ENCODE peak calls at places on chromosomes 1 and 21, in five cellular contexts. V is GM12878, G is H1, U is GM12891, W is K562. J is an unnamed sample.

GRCh38 chr21:33993286-33994231 is 78.0 kb upstream of the ATP5PO start:
- DNase-seq in V (no peak), W (no peak), G (no peak), U (no peak), J (no peak)

GRCh38 chr1:101323530-101323929 is 86.7 kb downstream of the S1PR1 start:
- DNase-seq in U (no peak), W (no peak), G (no peak), V (no peak), J (no peak)

GRCh38 chr1:92599184-92599583 is 112.5 kb upstream of the GFI1 start:
- DNase-seq in U (no peak), W (no peak), V (no peak), G (no peak), J (no peak)

GRCh38 chr1:41805771-41806471 is 112.8 kb downstream of the HIVEP3 start:
- DNase-seq in G (no peak), V (no peak), W (no peak), U (no peak), J (no peak)

GRCh38 chr21:45109831-45110492 is 35.6 kb downstream of the ADARB1 start:
- DNase-seq in V (peak), W (no peak), U (peak), G (no peak), J (peak)

GRCh38 chr1:240455228-240455821 is 156.6 kb downstream of the GREM2 start:
- DNase-seq in U (no peak), W (no peak), G (no peak), V (no peak), J (no peak)

GRCh38 chr1:2233997-2234761 is 6.1 kb downstream of the SKI start:
- DNase-seq in V (no peak), W (no peak), G (no peak), U (peak), J (peak)

GRCh38 chr1:30777060-30777905 is 19.7 kb upstream of the LAPTM5 start:
- DNase-seq in W (no peak), G (no peak), V (no peak), U (no peak), J (no peak)

GRCh38 chr21:41767606-41768370 is 936 bp upstream of the RIPK4 start:
- DNase-seq in V (no peak), U (no peak), G (no peak), W (no peak), J (no peak)

GRCh38 chr1:246284021-246284420 is 223.1 kb downstream of the SMYD3 start:
- DNase-seq in V (no peak), G (no peak), W (no peak), U (no peak), J (no peak)

GRCh38 chr1:230176871-230177411 is 109.9 kb downstream of the GALNT2 start:
- DNase-seq in G (no peak), W (peak), V (no peak), U (no peak), J (no peak)

GRCh38 chr1:164823486-164824279 is 264.7 kb downstream of the PBX1 start:
- DNase-seq in V (no peak), W (no peak), G (no peak), U (no peak), J (no peak)

GRCh38 chr1:161092621-161093028 is 3.3 kb upstream of the NECTIN4 start:
- DNase-seq in U (no peak), V (no peak), G (no peak), W (no peak), J (no peak)

GRCh38 chr1:26719205-26719604 is 23.4 kb downstream of the ARID1A start:
- DNase-seq in W (no peak), U (no peak), V (no peak), G (no peak), J (no peak)

GRCh38 chr1:196063307-196063706 is 544.9 kb downstream of the KCNT2 start:
- DNase-seq in G (no peak), W (no peak), U (no peak), V (no peak), J (no peak)

GRCh38 chr1:25743164-25744139 is 56.5 kb upstream of the SELENON start:
- DNase-seq in V (no peak), W (no peak), U (no peak), G (no peak), J (no peak)

DNA sequence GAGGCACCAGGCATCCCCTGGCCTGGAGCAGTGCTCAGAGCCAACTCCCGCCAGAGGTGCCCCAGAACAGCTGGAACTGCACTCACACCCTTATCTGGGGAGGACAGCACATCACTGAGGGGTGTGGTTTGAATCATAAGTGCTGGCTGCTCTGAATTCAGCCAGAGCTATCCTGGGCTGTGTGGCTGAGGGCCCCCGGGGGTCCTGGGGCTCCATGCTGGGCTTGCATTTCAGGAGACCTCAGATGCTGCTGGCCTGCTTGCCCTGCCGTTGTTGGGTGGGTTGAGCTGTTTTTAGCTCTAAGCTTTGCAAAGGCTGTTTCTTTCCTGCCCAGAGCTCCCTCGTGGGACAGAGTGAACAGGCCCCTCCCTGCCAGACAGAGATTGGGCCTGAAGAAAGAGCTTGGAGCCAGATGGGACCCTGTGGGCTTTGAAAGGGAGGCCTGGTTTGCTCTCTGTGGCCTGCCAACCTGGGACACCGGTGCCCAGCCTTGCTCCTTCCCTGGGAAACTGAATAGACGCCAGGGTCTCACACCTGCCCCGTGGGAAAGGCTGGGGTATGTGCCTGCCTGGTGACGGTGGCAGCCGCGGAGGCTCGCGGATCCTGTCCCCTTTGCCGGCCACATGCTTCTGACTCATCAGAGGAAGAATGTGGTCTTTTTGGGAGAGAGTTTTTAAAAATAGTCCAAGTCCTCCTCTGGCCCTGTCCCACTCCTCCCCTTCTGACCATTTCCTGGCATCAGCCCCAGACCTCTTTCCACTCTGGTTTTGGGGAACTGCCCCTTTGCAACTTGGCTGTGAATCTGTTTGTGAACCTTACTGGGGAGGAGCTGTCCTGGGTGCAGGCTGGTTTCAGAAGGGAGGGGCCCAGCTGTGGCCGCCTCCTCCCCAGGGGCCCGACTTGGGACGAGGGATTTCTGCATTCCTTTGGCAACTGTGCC is 30.0 kb downstream of the ARHGEF10L start:
- DNase-seq in G (no peak), V (no peak), U (no peak), W (peak), J (no peak)
- TF ChIP-seq POLR2AphosphoS5 in G (no peak), V (no peak), U (no peak), W (peak), J (no peak)

DNA sequence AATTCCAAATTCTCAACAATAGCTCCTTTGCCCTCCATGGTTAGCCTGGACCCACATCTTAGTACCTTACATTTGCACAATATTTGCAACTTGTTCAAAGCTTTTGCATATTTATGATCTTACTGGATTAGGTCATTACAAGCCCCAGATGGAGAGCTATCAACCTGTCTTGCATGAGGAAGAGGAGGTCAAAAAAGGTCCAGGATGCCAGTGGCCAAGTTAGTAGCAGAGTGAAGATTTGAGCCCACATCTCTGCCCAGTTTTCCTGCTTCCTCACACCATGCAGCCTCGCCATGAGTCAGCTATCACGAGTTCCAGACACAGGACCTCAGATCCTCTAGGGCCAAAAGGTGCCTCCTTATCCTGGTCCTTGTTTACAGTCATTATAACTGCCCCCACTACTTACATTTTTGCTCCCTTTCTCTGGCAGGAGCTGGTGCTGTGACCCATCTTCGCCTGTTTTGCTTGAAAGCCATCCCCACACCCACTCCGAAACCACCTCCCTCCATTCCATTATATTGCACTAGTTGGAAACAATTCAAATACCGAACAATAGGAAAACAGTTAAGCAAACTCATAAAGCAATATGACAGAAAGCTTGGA is 5.0 kb upstream of the AHCYL1 start:
- DNase-seq in W (peak), V (no peak), U (no peak), G (no peak), J (no peak)
- TF ChIP-seq TAF1 in W (no peak), V (no peak), U (no peak), G (no peak), J (no peak)

DNA sequence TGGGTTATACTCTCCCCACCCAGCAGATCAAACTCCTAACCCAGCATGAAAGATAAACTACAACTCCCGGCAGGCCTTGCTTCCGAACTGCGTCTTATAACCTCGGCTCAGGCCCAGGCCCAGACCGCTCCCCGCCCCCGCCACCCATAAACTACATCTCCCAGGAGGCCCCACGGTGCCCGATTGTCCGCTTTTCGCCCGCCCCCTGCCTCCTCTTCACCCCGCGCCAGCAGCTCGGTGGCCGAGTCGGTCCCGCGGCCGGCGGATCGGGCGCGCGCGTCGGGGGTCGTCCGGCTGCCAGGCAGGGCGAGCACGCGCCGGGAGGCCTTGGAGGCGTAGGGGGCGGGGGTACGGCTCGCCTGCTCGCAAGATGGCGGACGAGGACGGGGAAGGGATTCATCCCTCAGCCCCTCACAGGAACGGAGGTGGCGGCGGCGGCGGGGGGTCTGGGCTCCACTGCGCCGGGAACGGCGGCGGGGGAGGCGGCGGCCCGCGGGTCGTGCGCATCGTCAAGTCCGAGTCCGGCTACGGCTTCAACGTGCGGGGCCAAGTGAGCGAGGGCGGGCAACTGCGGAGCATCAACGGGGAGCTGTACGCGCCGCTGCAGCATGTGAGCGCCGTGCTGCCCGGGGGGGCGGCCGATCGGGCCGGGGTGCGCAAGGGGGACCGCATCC is at the start of gene SNX27:
- DNase-seq in U (peak), W (peak), V (peak), G (peak), J (peak)
- TF ChIP-seq POLR2A in U (no peak), W (peak), V (peak), G (peak), J (peak)

GRCh38 chr1:207032528-207033017 is at the start of gene C1orf116:
- DNase-seq in U (no peak), G (peak), V (no peak), W (peak), J (no peak)

GRCh38 chr1:207033302-207033701 is 746 bp upstream of the C1orf116 start:
- DNase-seq in U (no peak), G (no peak), W (no peak), V (no peak), J (no peak)

GRCh38 chr1:207030522-207031009 is 2.0 kb downstream of the C1orf116 start:
- DNase-seq in W (no peak), G (no peak), U (no peak), V (no peak), J (no peak)

GRCh38 chr1:207031016-207031415 is 1.5 kb downstream of the C1orf116 start:
- DNase-seq in U (no peak), W (no peak), G (no peak), V (no peak), J (no peak)

GRCh38 chr1:207031632-207032258 is 811 bp downstream of the C1orf116 start:
- DNase-seq in U (no peak), W (no peak), V (no peak), G (no peak), J (no peak)
- TF ChIP-seq POLR2AphosphoS5 in U (no peak), W (no peak), V (no peak), G (no peak), J (no peak)

GRCh38 chr1:35725591-35725990 is 6.9 kb upstream of the C1orf216 start:
- DNase-seq in G (no peak), U (no peak), W (no peak), V (no peak), J (no peak)
- TF ChIP-seq TAF1 in G (no peak), U (no peak), W (no peak), V (no peak), J (no peak)

J was measured in GM12892.